ENCODE peak calls at places on chromosomes 11 and 22, in five cellular contexts. W, U, Z, B and V are unnamed samples.

GRCh38 chr11:57458410-57459111 is 1.8 kb upstream of the RTN4RL2 start:
- DNase-seq in W (peak), B (peak), U (no peak), Z (no peak), V (peak)

GRCh38 chr22:36415415-36416168 is 27.8 kb upstream of the MYH9 start:
- DNase-seq in B (no peak), W (no peak), Z (no peak), U (no peak), V (no peak)

GRCh38 chr11:79205786-79206185 is 235.0 kb downstream of the TENM4 start:
- DNase-seq in U (no peak), B (no peak), W (no peak), Z (no peak), V (no peak)

GRCh38 chr22:38187413-38188212 is 6.0 kb upstream of the PLA2G6 start:
- DNase-seq in W (no peak), B (no peak), Z (peak), U (no peak), V (no peak)

GRCh38 chr11:122344281-122344680 is 228.3 kb upstream of the BLID start:
- DNase-seq in U (no peak), B (no peak), Z (peak), W (no peak), V (no peak)

GRCh38 chr22:37569921-37570660 is 9.8 kb downstream of the LGALS2 start:
- DNase-seq in W (no peak), U (no peak), Z (no peak), B (no peak), V (no peak)

GRCh38 chr11:121881806-121882205 is 234.2 kb downstream of the BLID start:
- DNase-seq in U (no peak), W (no peak), Z (no peak), B (no peak), V (no peak)

GRCh38 chr11:86688398-86689179 is 16.2 kb upstream of the ME3 start:
- DNase-seq in B (peak), U (no peak), Z (no peak), W (no peak), V (no peak)

GRCh38 chr11:536841-537621 is at the start of gene LRRC56:
- DNase-seq in B (peak), W (peak), Z (peak), U (peak), V (peak)
- TF ChIP-seq POLR2A in B (peak), W (no peak), Z (no peak), U (no peak), V (peak)

GRCh38 chr11:12079726-12080556 is 30.4 kb upstream of the MICAL2 start:
- DNase-seq in Z (peak), U (no peak), W (no peak), B (no peak), V (no peak)
- TF ChIP-seq POLR2A in Z (peak), U (no peak), W (no peak), B (no peak), V (no peak)

GRCh38 chr11:65040520-65041205 is 347 bp upstream of the SAC3D1 start:
- DNase-seq in B (peak), U (peak), W (peak), Z (peak), V (peak)
- TF ChIP-seq POLR2A in B (peak), U (no peak), W (peak), Z (peak), V (peak)

GRCh38 chr11:66847461-66848232 is 4.4 kb downstream of the RCE1 start:
- DNase-seq in U (no peak), B (no peak), W (peak), Z (no peak), V (no peak)

GRCh38 chr11:66845876-66846212 is 2.6 kb downstream of the RCE1 start:
- DNase-seq in W (peak), B (no peak), U (no peak), Z (no peak), V (no peak)

GRCh38 chr11:66844496-66845142 is 1.4 kb downstream of the RCE1 start:
- DNase-seq in W (peak), B (peak), Z (no peak), U (no peak), V (no peak)

GRCh38 chr11:66845143-66845875 is 2.1 kb downstream of the RCE1 start:
- DNase-seq in B (peak), Z (no peak), W (peak), U (no peak), V (no peak)

GRCh38 chr11:66846671-66847091 is 3.4 kb downstream of the RCE1 start:
- DNase-seq in B (no peak), Z (peak), W (peak), U (no peak), V (no peak)
- TF ChIP-seq POLR2A in B (no peak), Z (no peak), W (no peak), U (no peak), V (no peak)

DNA sequence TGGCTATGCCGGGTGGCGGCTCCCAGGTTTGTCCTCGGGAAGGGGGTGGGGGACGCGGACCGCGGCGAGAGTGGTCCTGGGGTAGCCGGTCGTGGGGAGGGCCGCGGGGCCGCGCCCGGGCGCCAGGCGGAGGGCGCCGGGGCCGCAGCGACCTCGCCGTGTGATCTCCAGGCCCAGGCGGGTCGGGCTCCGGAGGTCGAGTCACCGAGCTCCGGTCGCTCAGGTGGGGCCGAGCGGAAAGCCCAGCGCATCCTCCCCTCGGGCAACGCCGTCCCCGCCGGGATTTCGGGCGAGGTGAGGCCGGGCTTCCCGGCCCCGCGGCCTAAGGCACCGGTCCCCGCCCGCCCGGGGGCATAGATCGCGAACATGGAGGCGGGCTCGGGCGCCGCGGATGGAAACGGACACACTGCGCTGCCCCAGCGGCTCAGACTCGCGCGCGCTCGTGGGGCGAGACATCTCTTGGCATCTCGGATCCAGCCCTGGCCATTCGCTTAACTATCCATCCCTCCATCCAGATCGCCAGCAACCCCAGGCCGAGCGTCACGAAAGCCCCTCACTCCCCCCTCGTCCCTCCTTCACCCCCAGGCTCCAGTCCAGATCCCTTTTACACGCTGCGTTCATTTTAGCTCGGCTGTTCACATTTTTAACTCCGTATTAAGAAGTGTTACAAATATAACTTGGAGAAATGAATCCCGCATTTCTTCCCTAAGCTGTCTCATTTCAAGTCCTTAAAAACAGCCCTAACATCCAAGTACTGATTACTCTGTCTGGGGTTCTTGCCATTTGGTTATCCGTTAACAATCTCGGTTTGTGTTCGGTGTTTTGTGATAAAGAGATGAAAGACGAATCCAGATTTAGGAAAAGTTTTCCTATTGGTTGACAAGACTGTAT is 460 bp downstream of the ZC3H12C start:
- DNase-seq in U (peak), B (peak), Z (peak), W (peak), V (peak)
- TF ChIP-seq POLR2A in U (peak), B (no peak), Z (peak), W (no peak), V (no peak)